ENCODE peak calls at places on chromosomes 6 and 20, in five cellular contexts. One of them, this sample, is unnamed.

GRCh38 chr6:141326925-141327324 is 805.8 kb upstream of the GJE1 start:
- DNase-seq in A549: no peak
- DNase-seq in IMR-90: no peak
- DNase-seq in HFFc6: no peak
- DNase-seq in fibroblast of villous mesenchyme: peak; percentile 10
- DNase-seq in this sample: no peak

GRCh38 chr20:10449270-10449669 is 14.2 kb downstream of the SLX4IP start:
- DNase-seq in A549: no peak
- DNase-seq in IMR-90: no peak
- DNase-seq in HFFc6: no peak
- DNase-seq in fibroblast of villous mesenchyme: no peak
- DNase-seq in this sample: no peak

GRCh38 chr6:111423960-111424846 is 58.8 kb downstream of the REV3L start:
- DNase-seq in A549: no peak
- DNase-seq in IMR-90: peak; percentile 10
- DNase-seq in HFFc6: no peak
- DNase-seq in fibroblast of villous mesenchyme: peak; percentile 50
- DNase-seq in this sample: peak; percentile 53

GRCh38 chr6:110357696-110358535 is at the start of gene METTL24:
- DNase-seq in A549: no peak
- DNase-seq in IMR-90: no peak
- DNase-seq in HFFc6: no peak
- DNase-seq in fibroblast of villous mesenchyme: no peak
- DNase-seq in this sample: no peak

GRCh38 chr20:37303637-37304036 is 14.2 kb downstream of the MANBAL start:
- DNase-seq in A549: peak; percentile 31
- DNase-seq in IMR-90: no peak
- DNase-seq in HFFc6: no peak
- DNase-seq in fibroblast of villous mesenchyme: no peak
- DNase-seq in this sample: no peak

GRCh38 chr6:170165085-170165484 is 125.8 kb downstream of the DLL1 start:
- DNase-seq in A549: no peak
- DNase-seq in IMR-90: no peak
- DNase-seq in HFFc6: no peak
- DNase-seq in fibroblast of villous mesenchyme: peak; percentile 7
- DNase-seq in this sample: no peak

GRCh38 chr6:137303436-137303835 is 84.3 kb upstream of the IFNGR1 start:
- DNase-seq in A549: no peak
- DNase-seq in IMR-90: peak; percentile 44
- DNase-seq in HFFc6: no peak
- DNase-seq in fibroblast of villous mesenchyme: peak; percentile 47
- DNase-seq in this sample: no peak

GRCh38 chr6:144327081-144327480 is 41.9 kb downstream of the UTRN start:
- DNase-seq in A549: no peak
- DNase-seq in IMR-90: no peak
- DNase-seq in HFFc6: no peak
- DNase-seq in fibroblast of villous mesenchyme: peak; percentile 25
- DNase-seq in this sample: peak; percentile 51

GRCh38 chr6:145815351-145815772 is 767 bp upstream of the FBXO30 start:
- DNase-seq in A549: no peak
- DNase-seq in IMR-90: peak; percentile 8
- DNase-seq in HFFc6: no peak
- DNase-seq in fibroblast of villous mesenchyme: peak; percentile 14
- DNase-seq in this sample: no peak

GRCh38 chr20:35369804-35370203 is 42.0 kb downstream of the UQCC1 start:
- DNase-seq in A549: no peak
- DNase-seq in IMR-90: peak; percentile 87
- DNase-seq in HFFc6: peak; percentile 80
- DNase-seq in fibroblast of villous mesenchyme: peak; percentile 38
- DNase-seq in this sample: peak; percentile 33

This sample was measured in fibroblast of pulmonary artery.